ENCODE peak calls at places on chromosomes 3 and 15, in six cellular contexts. S is thoracic aorta, O is upper lobe of right lung, X is nephron progenitor cell, W is cardiac muscle cell, Q is RWPE1. D is an unnamed sample.

GRCh38 chr3:17040322-17040721 is 155.6 kb downstream of the PLCL2 start:
- DNase-seq in S (no peak), O (no peak), X (no peak), W (no peak), Q (no peak), D (no peak)

GRCh38 chr3:127816783-127817182 is 5.5 kb downstream of the MGLL start:
- DNase-seq in S (no peak), O (no peak), X (no peak), W (no peak), Q (no peak), D (no peak)

GRCh38 chr15:40043927-40044716 is 5.1 kb upstream of the SRP14 start:
- DNase-seq in S (no peak), O (no peak), X (no peak), W (no peak), Q (no peak), D (no peak)

GRCh38 chr3:42544492-42545283 is 37.1 kb downstream of the SEC22C start:
- DNase-seq in S (peak), O (peak), X (no peak), W (peak), Q (no peak), D (no peak)

GRCh38 chr15:44753345-44753744 is 17.0 kb downstream of the TRIM69 start:
- DNase-seq in S (no peak), O (no peak), X (no peak), W (no peak), Q (no peak), D (no peak)

GRCh38 chr15:62782100-62782791 is 260.3 kb upstream of the TPM1 start:
- DNase-seq in S (peak), O (no peak), X (peak), W (peak), Q (peak), D (peak)

GRCh38 chr3:128489860-128490649 is 2.9 kb downstream of the GATA2 start:
- DNase-seq in S (no peak), O (peak), X (peak), W (peak), Q (no peak), D (peak)

GRCh38 chr15:68330911-68331310 is 53.4 kb downstream of the FEM1B start:
- DNase-seq in S (no peak), O (no peak), X (no peak), W (no peak), Q (no peak), D (no peak)

GRCh38 chr15:81297147-81297572 is 26.8 kb downstream of the STARD5 start:
- DNase-seq in S (no peak), O (no peak), X (no peak), W (no peak), Q (peak), D (peak)

GRCh38 chr3:126523745-126524428 is at the start of gene CHST13:
- DNase-seq in S (no peak), O (peak), X (peak), W (peak), Q (peak), D (no peak)

GRCh38 chr3:8424281-8424680 is 77.3 kb upstream of the LMCD1 start:
- DNase-seq in S (no peak), O (no peak), X (no peak), W (no peak), Q (no peak), D (no peak)

GRCh38 chr3:105094588-105094987 is 272.1 kb upstream of the ALCAM start:
- DNase-seq in S (no peak), O (no peak), X (no peak), W (no peak), Q (no peak), D (no peak)

GRCh38 chr15:66619152-66619903 is 53.5 kb upstream of the LCTL start:
- DNase-seq in S (peak), O (peak), X (peak), W (peak), Q (peak), D (peak)
- TF ChIP-seq CTCF in S (peak), O (peak), X (peak), W (peak), Q (peak), D (peak)

DNA sequence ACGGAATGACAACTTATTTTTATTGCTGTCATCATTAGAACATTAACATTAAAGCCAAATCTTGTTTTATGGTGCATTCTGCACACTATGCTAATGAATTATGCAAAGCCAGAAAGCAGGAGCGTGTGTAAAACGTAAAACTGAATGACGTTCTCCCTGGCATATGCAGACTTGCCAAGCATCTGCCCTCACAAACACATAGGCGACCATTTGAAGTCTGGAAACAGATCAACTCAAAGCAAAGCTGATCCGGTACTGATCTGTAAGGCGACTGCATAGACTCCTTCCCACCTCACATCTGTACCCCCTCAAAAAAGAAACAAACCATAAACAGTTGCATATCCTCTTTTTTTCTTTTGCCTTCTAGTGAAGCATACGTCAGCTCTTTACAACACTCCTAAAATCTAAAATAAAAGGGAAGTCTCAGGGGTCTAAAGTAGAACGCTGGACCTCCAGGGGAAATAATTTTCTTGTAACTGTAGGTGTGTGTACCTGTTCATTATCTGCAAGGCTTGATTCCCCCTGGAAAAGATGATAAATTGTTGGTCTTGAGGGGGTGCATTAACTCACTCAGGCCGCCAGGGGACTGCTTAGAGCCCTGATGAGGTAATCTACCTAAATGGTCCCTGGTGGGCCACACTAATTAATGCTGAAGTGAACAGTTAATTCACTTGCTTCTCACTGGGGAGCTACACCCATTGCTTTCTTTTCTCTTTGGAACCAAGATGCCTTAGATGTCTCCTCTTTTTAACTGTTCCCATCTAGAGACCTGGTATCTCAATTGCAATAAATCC is 231.4 kb downstream of the CDIN1 start:
- DNase-seq in S (no peak), O (no peak), X (no peak), W (no peak), Q (no peak), D (no peak)
- TF ChIP-seq CTCF in S (no peak), O (peak), X (peak), W (peak), Q (no peak), D (peak)

GRCh38 chr3:39024497-39024896 is 27.2 kb downstream of the SCN11A start:
- DNase-seq in S (no peak), O (no peak), X (no peak), W (no peak), Q (no peak), D (no peak)

GRCh38 chr3:39022275-39022630 is 29.5 kb downstream of the SCN11A start:
- DNase-seq in S (no peak), O (no peak), X (no peak), W (no peak), Q (no peak), D (no peak)

GRCh38 chr3:39021029-39021428 is 30.7 kb downstream of the SCN11A start:
- DNase-seq in S (no peak), O (no peak), X (no peak), W (no peak), Q (no peak), D (no peak)

GRCh38 chr3:39019299-39019698 is 32.4 kb downstream of the SCN11A start:
- DNase-seq in S (no peak), O (no peak), X (no peak), W (no peak), Q (no peak), D (no peak)

DNA sequence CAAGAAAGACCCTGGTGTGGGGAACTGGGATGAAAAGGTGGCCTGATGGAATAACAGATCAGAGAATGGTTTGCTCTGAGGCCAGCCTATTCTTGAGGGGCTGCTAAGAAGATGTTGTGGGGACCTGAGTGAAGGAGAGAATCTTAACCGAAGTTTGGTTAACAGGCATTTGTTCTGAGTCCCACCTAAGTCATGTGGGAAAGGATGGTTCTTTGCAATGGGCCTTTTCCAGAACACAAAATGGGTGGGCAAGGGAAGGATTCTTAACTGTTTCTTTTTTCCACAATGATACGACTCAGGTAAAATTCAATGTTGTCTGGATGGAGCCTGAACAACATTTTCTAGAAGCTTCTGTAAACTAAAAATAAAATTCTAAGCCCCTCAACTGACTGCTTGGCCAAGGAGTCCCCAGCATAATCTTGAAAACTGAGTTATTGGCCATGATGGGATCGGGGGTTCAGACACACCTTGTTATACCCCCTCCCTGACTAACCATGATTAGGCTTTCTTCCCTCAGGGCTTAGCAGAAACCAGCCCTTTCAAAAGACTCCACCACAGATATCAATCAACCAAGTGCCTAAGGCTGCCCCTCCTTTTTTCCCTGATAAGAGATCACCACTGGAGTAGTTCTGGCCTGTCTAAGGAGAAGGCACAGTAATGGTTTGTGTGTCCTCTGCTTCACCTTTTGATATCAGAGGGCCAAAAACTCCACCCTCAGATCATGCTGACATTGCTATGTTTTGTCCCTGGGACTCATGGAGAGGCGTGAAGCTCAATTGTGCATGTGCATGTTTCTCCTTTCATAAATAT is 30.1 kb downstream of the SCN11A start:
- DNase-seq in S (no peak), O (no peak), X (no peak), W (no peak), Q (no peak), D (no peak)
- TF ChIP-seq CTCF in S (no peak), O (no peak), X (no peak), W (no peak), Q (no peak), D (no peak)

GRCh38 chr3:4976109-4976508 is 3.1 kb upstream of the BHLHE40 start:
- DNase-seq in S (no peak), O (peak), X (no peak), W (peak), Q (no peak), D (peak)
- TF ChIP-seq CTCF in S (no peak), O (peak), X (no peak), W (peak), Q (peak), D (peak)

DNA sequence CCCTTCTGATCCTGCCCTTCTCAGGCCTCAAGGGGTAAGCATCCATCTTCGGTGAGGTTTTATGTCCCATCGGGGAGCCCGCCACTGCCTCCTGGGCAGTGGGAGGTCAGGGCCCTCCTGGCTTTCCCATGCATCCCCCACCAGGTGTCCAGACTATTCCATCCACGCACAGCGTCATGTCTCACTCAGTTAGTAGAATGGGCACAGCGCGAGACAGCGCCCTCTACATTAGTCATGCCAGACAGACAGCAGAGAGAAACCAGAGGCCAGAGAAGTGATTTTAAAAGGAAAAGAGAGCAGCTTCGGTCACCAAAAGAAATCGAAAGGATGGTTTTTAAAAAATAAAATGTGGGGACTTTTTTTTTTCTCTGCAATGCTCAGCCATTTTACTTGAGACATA is 49.8 kb downstream of the ZDHHC3 start:
- DNase-seq in S (no peak), O (no peak), X (no peak), W (no peak), Q (no peak), D (no peak)
- TF ChIP-seq CTCF in S (no peak), O (no peak), X (no peak), W (no peak), Q (no peak), D (peak)

DNA sequence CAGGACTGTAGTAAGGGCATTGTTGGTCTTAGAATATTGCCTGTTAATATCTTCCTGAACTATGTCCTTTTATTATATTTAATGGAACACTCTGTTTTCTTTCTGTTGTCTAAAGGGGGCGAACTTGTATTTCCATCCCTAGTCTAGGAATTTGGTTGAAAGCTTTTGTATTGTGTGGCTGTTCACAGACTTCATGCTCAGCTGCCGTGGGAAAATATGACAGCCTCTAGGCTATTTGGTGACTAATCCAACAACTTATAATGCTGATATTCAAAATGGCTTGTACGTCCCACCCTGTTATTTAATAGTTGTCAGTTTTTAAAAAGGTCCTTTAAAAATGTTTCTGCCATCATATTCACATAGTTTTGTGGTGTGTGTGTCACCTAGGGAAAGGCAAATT is 202.6 kb downstream of the KLHL25 start:
- DNase-seq in S (no peak), O (no peak), X (no peak), W (no peak), Q (peak), D (peak)
- TF ChIP-seq CTCF in S (no peak), O (peak), X (no peak), W (peak), Q (no peak), D (peak)

DNA sequence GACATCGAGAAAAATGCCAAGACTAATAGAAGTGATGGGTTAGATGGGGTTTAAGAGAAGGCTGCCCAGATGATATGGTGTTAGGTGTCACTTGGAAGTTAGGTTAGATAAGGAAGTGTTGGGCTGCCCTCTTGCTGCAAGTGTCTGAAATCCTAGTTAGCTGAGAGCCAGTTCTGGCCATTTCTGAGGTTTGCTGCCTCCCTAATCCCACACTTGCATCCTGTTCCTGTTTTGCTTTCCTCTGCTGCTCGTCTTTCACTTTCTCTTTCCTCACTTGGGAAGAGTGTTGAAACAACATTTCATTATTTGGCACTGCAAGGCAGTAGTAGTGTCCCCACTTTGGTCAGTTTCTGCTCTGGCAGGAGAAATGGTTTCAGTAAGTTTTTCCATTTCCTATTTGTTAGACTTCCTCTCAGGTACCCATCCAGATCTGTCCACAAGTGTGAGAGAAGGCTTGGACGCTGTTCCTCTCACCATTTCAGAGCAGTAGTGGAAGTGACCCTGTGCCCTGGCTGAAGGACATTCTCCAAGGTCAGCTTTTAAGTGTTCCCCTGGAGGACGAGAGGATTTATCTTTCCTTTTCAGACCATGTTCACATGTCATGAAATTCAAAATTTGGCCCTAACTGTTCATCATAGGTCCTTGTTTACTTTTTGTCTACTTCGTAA is 93.3 kb downstream of the ADAMTSL3 start:
- DNase-seq in S (no peak), O (no peak), X (no peak), W (no peak), Q (peak), D (no peak)
- TF ChIP-seq CTCF in S (peak), O (peak), X (no peak), W (peak), Q (peak), D (no peak)

D was measured in HFFc6.